ENCODE peak calls at places on chromosomes 5 and 9, in ten cellular contexts. One of them, this sample, is unnamed.
A peak's percentile ranks its signal among the peaks of the same experiment; 100 is the strongest.

GRCh38 chr5:181223729-181224389 is 778 bp downstream of the TRIM41 start:
- DNase-seq in lung: no peak
- DNase-seq in BJ: no peak
- DNase-seq in activated B cell treated with CpG ODN at 0.5 μM for 24 hours: peak; percentile 35
- DNase-seq in fibroblast of pulmonary artery: no peak
- DNase-seq in GM13977: peak; percentile 69
- DNase-seq in fibroblast of mammary gland: no peak
- DNase-seq in thoracic aorta: no peak
- DNase-seq in endodermal cell: peak; percentile 93
- DNase-seq in endothelial cell: peak; percentile 81
- DNase-seq in this sample: peak; percentile 87

GRCh38 chr5:80967500-80968181 is 7.5 kb downstream of the RASGRF2 start:
- DNase-seq in lung: peak; percentile 64
- DNase-seq in BJ: peak; percentile 47
- DNase-seq in activated B cell treated with CpG ODN at 0.5 μM for 24 hours: no peak
- DNase-seq in fibroblast of pulmonary artery: peak; percentile 91
- DNase-seq in GM13977: no peak
- DNase-seq in fibroblast of mammary gland: peak; percentile 74
- DNase-seq in thoracic aorta: no peak
- DNase-seq in endodermal cell: no peak
- DNase-seq in endothelial cell: no peak
- DNase-seq in this sample: no peak

GRCh38 chr5:179799644-179799973 is 5.8 kb downstream of the LTC4S start:
- DNase-seq in lung: no peak
- DNase-seq in BJ: no peak
- DNase-seq in activated B cell treated with CpG ODN at 0.5 μM for 24 hours: no peak
- DNase-seq in fibroblast of pulmonary artery: no peak
- DNase-seq in GM13977: no peak
- DNase-seq in fibroblast of mammary gland: no peak
- DNase-seq in thoracic aorta: no peak
- DNase-seq in endodermal cell: no peak
- DNase-seq in endothelial cell: no peak
- DNase-seq in this sample: no peak

GRCh38 chr9:1050125-1050895 is at the start of gene DMRT2:
- DNase-seq in lung: peak; percentile 87
- DNase-seq in BJ: no peak
- DNase-seq in activated B cell treated with CpG ODN at 0.5 μM for 24 hours: no peak
- DNase-seq in fibroblast of pulmonary artery: peak; percentile 70
- DNase-seq in GM13977: peak; percentile 90
- DNase-seq in fibroblast of mammary gland: peak; percentile 90
- DNase-seq in thoracic aorta: peak; percentile 23
- DNase-seq in endodermal cell: peak; percentile 57
- DNase-seq in endothelial cell: peak; percentile 91
- DNase-seq in this sample: peak; percentile 86

GRCh38 chr5:180718810-180719453 is 20.9 kb downstream of the OR2Y1 start:
- DNase-seq in lung: no peak
- DNase-seq in BJ: peak; percentile 6
- DNase-seq in activated B cell treated with CpG ODN at 0.5 μM for 24 hours: no peak
- DNase-seq in fibroblast of pulmonary artery: peak; percentile 52
- DNase-seq in GM13977: peak; percentile 31
- DNase-seq in fibroblast of mammary gland: peak; percentile 44
- DNase-seq in thoracic aorta: no peak
- DNase-seq in endodermal cell: peak; percentile 72
- DNase-seq in endothelial cell: peak; percentile 52
- DNase-seq in this sample: peak; percentile 27

GRCh38 chr5:91464886-91465646 is 81.9 kb upstream of the ARRDC3 start:
- DNase-seq in lung: no peak
- DNase-seq in BJ: no peak
- DNase-seq in activated B cell treated with CpG ODN at 0.5 μM for 24 hours: no peak
- DNase-seq in fibroblast of pulmonary artery: no peak
- DNase-seq in GM13977: no peak
- DNase-seq in fibroblast of mammary gland: no peak
- DNase-seq in thoracic aorta: no peak
- DNase-seq in endodermal cell: no peak
- DNase-seq in endothelial cell: no peak
- DNase-seq in this sample: no peak

GRCh38 chr5:86565197-86565789 is 52.4 kb upstream of the COX7C start:
- DNase-seq in lung: no peak
- DNase-seq in BJ: no peak
- DNase-seq in activated B cell treated with CpG ODN at 0.5 μM for 24 hours: no peak
- DNase-seq in fibroblast of pulmonary artery: no peak
- DNase-seq in GM13977: no peak
- DNase-seq in fibroblast of mammary gland: no peak
- DNase-seq in thoracic aorta: no peak
- DNase-seq in endodermal cell: no peak
- DNase-seq in endothelial cell: no peak
- DNase-seq in this sample: no peak

GRCh38 chr9:33106827-33107621 is 30.6 kb upstream of the SMU1 start:
- DNase-seq in lung: no peak
- DNase-seq in BJ: peak; percentile 76
- DNase-seq in activated B cell treated with CpG ODN at 0.5 μM for 24 hours: no peak
- DNase-seq in fibroblast of pulmonary artery: peak; percentile 88
- DNase-seq in GM13977: no peak
- DNase-seq in fibroblast of mammary gland: peak; percentile 83
- DNase-seq in thoracic aorta: no peak
- DNase-seq in endodermal cell: peak; percentile 65
- DNase-seq in endothelial cell: no peak
- DNase-seq in this sample: no peak

GRCh38 chr9:13688990-13689600 is 409.6 kb upstream of the MPDZ start:
- DNase-seq in lung: no peak
- DNase-seq in BJ: no peak
- DNase-seq in activated B cell treated with CpG ODN at 0.5 μM for 24 hours: no peak
- DNase-seq in fibroblast of pulmonary artery: peak; percentile 68
- DNase-seq in GM13977: no peak
- DNase-seq in fibroblast of mammary gland: peak; percentile 26
- DNase-seq in thoracic aorta: no peak
- DNase-seq in endodermal cell: peak; percentile 54
- DNase-seq in endothelial cell: peak; percentile 27
- DNase-seq in this sample: no peak

GRCh38 chr9:127419306-127419705 is 4.9 kb upstream of the ZNF79 start:
- DNase-seq in lung: no peak
- DNase-seq in BJ: no peak
- DNase-seq in activated B cell treated with CpG ODN at 0.5 μM for 24 hours: no peak
- DNase-seq in fibroblast of pulmonary artery: no peak
- DNase-seq in GM13977: no peak
- DNase-seq in fibroblast of mammary gland: no peak
- DNase-seq in thoracic aorta: no peak
- DNase-seq in endodermal cell: no peak
- DNase-seq in endothelial cell: no peak
- DNase-seq in this sample: no peak

GRCh38 chr9:127555830-127556820 is 56.0 kb upstream of the STXBP1 start:
- DNase-seq in lung: peak; percentile 83
- DNase-seq in BJ: peak; percentile 87
- DNase-seq in activated B cell treated with CpG ODN at 0.5 μM for 24 hours: no peak
- DNase-seq in fibroblast of pulmonary artery: peak; percentile 95
- DNase-seq in GM13977: no peak
- DNase-seq in fibroblast of mammary gland: peak; percentile 95
- DNase-seq in thoracic aorta: peak; percentile 87
- DNase-seq in endodermal cell: no peak
- DNase-seq in endothelial cell: no peak
- DNase-seq in this sample: no peak

GRCh38 chr5:98997000-98997399 is 68.2 kb upstream of the CHD1 start:
- DNase-seq in lung: no peak
- DNase-seq in BJ: no peak
- DNase-seq in activated B cell treated with CpG ODN at 0.5 μM for 24 hours: no peak
- DNase-seq in fibroblast of pulmonary artery: peak; percentile 75
- DNase-seq in GM13977: no peak
- DNase-seq in fibroblast of mammary gland: peak; percentile 96
- DNase-seq in thoracic aorta: no peak
- DNase-seq in endodermal cell: no peak
- DNase-seq in endothelial cell: no peak
- DNase-seq in this sample: no peak

GRCh38 chr5:38032149-38032548 is 192.3 kb upstream of the GDNF start:
- DNase-seq in lung: no peak
- DNase-seq in BJ: no peak
- DNase-seq in activated B cell treated with CpG ODN at 0.5 μM for 24 hours: no peak
- DNase-seq in fibroblast of pulmonary artery: no peak
- DNase-seq in GM13977: no peak
- DNase-seq in fibroblast of mammary gland: peak; percentile 2
- DNase-seq in thoracic aorta: no peak
- DNase-seq in endodermal cell: no peak
- DNase-seq in endothelial cell: no peak
- DNase-seq in this sample: no peak

GRCh38 chr5:137075163-137075970 is 423.8 kb downstream of the SPOCK1 start:
- DNase-seq in lung: peak; percentile 80
- DNase-seq in BJ: no peak
- DNase-seq in activated B cell treated with CpG ODN at 0.5 μM for 24 hours: no peak
- DNase-seq in fibroblast of pulmonary artery: peak; percentile 42
- DNase-seq in GM13977: peak; percentile 56
- DNase-seq in fibroblast of mammary gland: peak; percentile 35
- DNase-seq in thoracic aorta: no peak
- DNase-seq in endodermal cell: peak; percentile 97
- DNase-seq in endothelial cell: peak; percentile 75
- DNase-seq in this sample: peak; percentile 82

DNA sequence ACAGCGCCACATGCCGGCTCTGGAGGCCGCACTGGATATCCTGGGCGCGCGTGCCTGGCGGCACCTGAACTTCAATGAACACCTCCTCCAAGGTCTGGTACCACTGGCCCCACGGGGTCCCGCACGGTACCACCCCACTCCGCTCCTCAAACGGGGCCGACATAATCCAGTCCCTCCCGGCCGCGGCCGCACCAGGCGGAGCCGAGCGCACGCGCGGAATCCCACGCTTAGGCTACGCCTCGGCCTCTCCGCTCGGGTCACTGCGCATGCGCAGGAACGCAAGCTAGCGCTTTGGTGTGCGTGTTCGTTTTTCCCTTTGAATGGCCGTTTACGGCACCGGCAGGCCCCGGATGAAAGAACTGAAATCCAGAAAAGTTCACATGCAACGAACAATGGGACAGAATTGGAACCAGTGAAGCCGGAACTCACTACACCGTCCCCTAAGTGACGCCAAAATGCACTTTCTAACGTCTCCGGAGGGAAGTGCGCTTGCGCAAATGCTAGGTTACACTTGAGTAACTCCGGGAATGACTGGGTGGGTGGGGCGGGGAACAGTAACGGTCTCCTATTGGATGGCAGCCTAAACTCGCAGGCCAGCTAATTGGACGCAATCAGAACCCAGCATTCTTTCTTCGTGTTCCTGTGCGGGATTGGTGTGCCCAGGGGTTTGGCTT is at the start of gene NUDCD2:
- DNase-seq in lung: peak; percentile 96
- DNase-seq in BJ: peak; percentile 96
- DNase-seq in activated B cell treated with CpG ODN at 0.5 μM for 24 hours: peak; percentile 96
- DNase-seq in fibroblast of pulmonary artery: peak; percentile 99
- DNase-seq in GM13977: peak; percentile 88
- DNase-seq in fibroblast of mammary gland: peak; percentile 99
- DNase-seq in thoracic aorta: peak; percentile 85
- DNase-seq in endodermal cell: peak; percentile 99
- DNase-seq in endothelial cell: peak; percentile 94
- DNase-seq in this sample: peak; percentile 96
- TF ChIP-seq CTCF in lung: no peak
- TF ChIP-seq CTCF in BJ: peak; percentile 52
- TF ChIP-seq CTCF in activated B cell treated with CpG ODN at 0.5 μM for 24 hours: no peak
- TF ChIP-seq CTCF in fibroblast of pulmonary artery: peak; percentile 18
- TF ChIP-seq CTCF in GM13977: no peak
- TF ChIP-seq CTCF in fibroblast of mammary gland: no peak
- TF ChIP-seq CTCF in thoracic aorta: peak; percentile 18
- TF ChIP-seq CTCF in endodermal cell: peak; percentile 56
- TF ChIP-seq CTCF in endothelial cell: no peak
- TF ChIP-seq CTCF in this sample: no peak

DNA sequence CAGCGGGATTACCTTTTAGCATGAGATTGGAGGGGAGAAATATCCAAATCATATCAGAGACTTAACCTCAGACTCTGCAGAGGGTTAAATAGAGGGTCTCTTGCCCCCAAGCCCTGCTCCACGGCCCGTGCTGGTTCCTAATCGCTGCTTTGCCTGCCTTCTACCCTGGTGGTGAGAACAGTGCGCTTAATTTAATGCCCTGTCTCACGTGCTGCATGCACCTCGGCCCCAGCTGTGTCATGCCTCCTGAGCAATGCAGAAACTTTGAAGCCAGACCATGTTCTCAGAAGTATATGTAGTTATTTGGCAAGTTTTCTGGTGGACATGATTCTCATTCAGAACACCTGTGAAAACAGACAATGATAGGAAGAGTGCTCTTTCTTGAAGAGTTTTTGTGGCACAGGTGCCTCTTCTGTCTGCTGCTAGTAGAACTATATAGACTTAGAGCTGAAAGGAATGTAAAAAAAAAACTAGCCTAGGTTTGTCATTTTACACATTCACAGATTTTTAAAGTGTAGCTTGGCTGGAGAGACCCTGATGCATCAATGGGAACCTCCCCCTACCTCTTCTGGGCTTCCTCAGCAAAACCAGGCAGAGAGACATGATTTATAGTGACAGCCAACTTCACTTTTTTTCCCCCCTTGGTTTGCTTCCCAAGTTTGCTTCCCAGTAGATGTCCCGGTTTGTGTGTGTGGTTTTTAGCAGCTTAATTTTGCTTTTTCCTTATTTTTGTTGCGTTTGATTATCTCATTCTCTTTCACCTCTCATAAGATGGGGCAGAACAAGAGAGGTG is 1.6 kb downstream of the OTULIN start:
- DNase-seq in lung: no peak
- DNase-seq in BJ: no peak
- DNase-seq in activated B cell treated with CpG ODN at 0.5 μM for 24 hours: peak; percentile 34
- DNase-seq in fibroblast of pulmonary artery: peak; percentile 20
- DNase-seq in GM13977: peak; percentile 59
- DNase-seq in fibroblast of mammary gland: peak; percentile 52
- DNase-seq in thoracic aorta: no peak
- DNase-seq in endodermal cell: peak; percentile 73
- DNase-seq in endothelial cell: peak; percentile 31
- DNase-seq in this sample: peak; percentile 7
- TF ChIP-seq CTCF in lung: no peak
- TF ChIP-seq CTCF in BJ: no peak
- TF ChIP-seq CTCF in activated B cell treated with CpG ODN at 0.5 μM for 24 hours: no peak
- TF ChIP-seq CTCF in fibroblast of pulmonary artery: peak; percentile 14
- TF ChIP-seq CTCF in GM13977: no peak
- TF ChIP-seq CTCF in fibroblast of mammary gland: no peak
- TF ChIP-seq CTCF in thoracic aorta: no peak
- TF ChIP-seq CTCF in endodermal cell: peak; percentile 62
- TF ChIP-seq CTCF in endothelial cell: no peak
- TF ChIP-seq CTCF in this sample: no peak

GRCh38 chr5:76221311-76221710 is 138.1 kb downstream of the SV2C start:
- DNase-seq in lung: no peak
- DNase-seq in BJ: no peak
- DNase-seq in activated B cell treated with CpG ODN at 0.5 μM for 24 hours: no peak
- DNase-seq in fibroblast of pulmonary artery: no peak
- DNase-seq in GM13977: no peak
- DNase-seq in fibroblast of mammary gland: no peak
- DNase-seq in thoracic aorta: no peak
- DNase-seq in endodermal cell: no peak
- DNase-seq in endothelial cell: no peak
- DNase-seq in this sample: no peak
- TF ChIP-seq CTCF in lung: no peak
- TF ChIP-seq CTCF in BJ: no peak
- TF ChIP-seq CTCF in activated B cell treated with CpG ODN at 0.5 μM for 24 hours: no peak
- TF ChIP-seq CTCF in fibroblast of pulmonary artery: no peak
- TF ChIP-seq CTCF in GM13977: no peak
- TF ChIP-seq CTCF in fibroblast of mammary gland: no peak
- TF ChIP-seq CTCF in thoracic aorta: no peak
- TF ChIP-seq CTCF in endodermal cell: no peak
- TF ChIP-seq CTCF in endothelial cell: no peak
- TF ChIP-seq CTCF in this sample: no peak

GRCh38 chr5:19492861-19493260 is 495.1 kb downstream of the CDH18 start:
- DNase-seq in lung: no peak
- DNase-seq in BJ: no peak
- DNase-seq in activated B cell treated with CpG ODN at 0.5 μM for 24 hours: no peak
- DNase-seq in fibroblast of pulmonary artery: no peak
- DNase-seq in GM13977: no peak
- DNase-seq in fibroblast of mammary gland: peak; percentile 0
- DNase-seq in thoracic aorta: no peak
- DNase-seq in endodermal cell: no peak
- DNase-seq in endothelial cell: no peak
- DNase-seq in this sample: no peak
- TF ChIP-seq CTCF in lung: no peak
- TF ChIP-seq CTCF in BJ: no peak
- TF ChIP-seq CTCF in activated B cell treated with CpG ODN at 0.5 μM for 24 hours: no peak
- TF ChIP-seq CTCF in fibroblast of pulmonary artery: no peak
- TF ChIP-seq CTCF in GM13977: no peak
- TF ChIP-seq CTCF in fibroblast of mammary gland: no peak
- TF ChIP-seq CTCF in thoracic aorta: no peak
- TF ChIP-seq CTCF in endodermal cell: no peak
- TF ChIP-seq CTCF in endothelial cell: no peak
- TF ChIP-seq CTCF in this sample: no peak

This sample was measured in nephron progenitor cell.